ENCODE peak calls at places on chromosomes 16 and 17, in eight cellular contexts. One of them, this sample, is unnamed.

GRCh38 chr17:8859029-8859803 is 8.3 kb downstream of the PIK3R6 start:
- DNase-seq in suprapubic skin: peak; percentile 52
- DNase-seq in IMR-90: peak; percentile 8
- DNase-seq in RWPE1: no peak
- DNase-seq in upper lobe of left lung: peak; percentile 45
- DNase-seq in CD8-positive, alpha-beta memory T cell: no peak
- DNase-seq in CD4-positive, alpha-beta T cell: no peak
- DNase-seq in fibroblast of lung: no peak
- DNase-seq in this sample: no peak

GRCh38 chr17:66437466-66438026 is 135.1 kb downstream of the PRKCA start:
- DNase-seq in suprapubic skin: no peak
- DNase-seq in IMR-90: no peak
- DNase-seq in RWPE1: no peak
- DNase-seq in upper lobe of left lung: no peak
- DNase-seq in CD8-positive, alpha-beta memory T cell: no peak
- DNase-seq in CD4-positive, alpha-beta T cell: no peak
- DNase-seq in fibroblast of lung: peak; percentile 25
- DNase-seq in this sample: no peak

GRCh38 chr16:86449377-86450095 is 60.8 kb upstream of the FOXF1 start:
- DNase-seq in suprapubic skin: no peak
- DNase-seq in IMR-90: no peak
- DNase-seq in RWPE1: no peak
- DNase-seq in upper lobe of left lung: no peak
- DNase-seq in CD8-positive, alpha-beta memory T cell: no peak
- DNase-seq in CD4-positive, alpha-beta T cell: no peak
- DNase-seq in fibroblast of lung: no peak
- DNase-seq in this sample: no peak

GRCh38 chr17:78358538-78359215 is 1.2 kb downstream of the SOCS3 start:
- DNase-seq in suprapubic skin: no peak
- DNase-seq in IMR-90: peak; percentile 53
- DNase-seq in RWPE1: no peak
- DNase-seq in upper lobe of left lung: no peak
- DNase-seq in CD8-positive, alpha-beta memory T cell: no peak
- DNase-seq in CD4-positive, alpha-beta T cell: no peak
- DNase-seq in fibroblast of lung: peak; percentile 56
- DNase-seq in this sample: no peak

GRCh38 chr16:30874244-30874820 is 19.5 kb downstream of the BCL7C start:
- DNase-seq in suprapubic skin: no peak
- DNase-seq in IMR-90: no peak
- DNase-seq in RWPE1: no peak
- DNase-seq in upper lobe of left lung: no peak
- DNase-seq in CD8-positive, alpha-beta memory T cell: no peak
- DNase-seq in CD4-positive, alpha-beta T cell: no peak
- DNase-seq in fibroblast of lung: no peak
- DNase-seq in this sample: no peak

GRCh38 chr17:28001149-28001548 is 41.3 kb upstream of the NLK start:
- DNase-seq in suprapubic skin: no peak
- DNase-seq in IMR-90: no peak
- DNase-seq in RWPE1: no peak
- DNase-seq in upper lobe of left lung: no peak
- DNase-seq in CD8-positive, alpha-beta memory T cell: no peak
- DNase-seq in CD4-positive, alpha-beta T cell: no peak
- DNase-seq in fibroblast of lung: no peak
- DNase-seq in this sample: no peak

GRCh38 chr16:87620201-87620495 is 17.8 kb downstream of the JPH3 start:
- DNase-seq in suprapubic skin: no peak
- DNase-seq in IMR-90: no peak
- DNase-seq in RWPE1: no peak
- DNase-seq in upper lobe of left lung: no peak
- DNase-seq in CD8-positive, alpha-beta memory T cell: no peak
- DNase-seq in CD4-positive, alpha-beta T cell: no peak
- DNase-seq in fibroblast of lung: no peak
- DNase-seq in this sample: no peak

GRCh38 chr17:35866356-35866950 is 2.2 kb downstream of the HEATR9 start:
- DNase-seq in suprapubic skin: no peak
- DNase-seq in IMR-90: peak; percentile 16
- DNase-seq in RWPE1: no peak
- DNase-seq in upper lobe of left lung: no peak
- DNase-seq in CD8-positive, alpha-beta memory T cell: no peak
- DNase-seq in CD4-positive, alpha-beta T cell: no peak
- DNase-seq in fibroblast of lung: no peak
- DNase-seq in this sample: no peak

GRCh38 chr17:11901901-11902300 is 95.4 kb downstream of the ZNF18 start:
- DNase-seq in suprapubic skin: no peak
- DNase-seq in IMR-90: no peak
- DNase-seq in RWPE1: no peak
- DNase-seq in upper lobe of left lung: no peak
- DNase-seq in CD8-positive, alpha-beta memory T cell: no peak
- DNase-seq in CD4-positive, alpha-beta T cell: no peak
- DNase-seq in fibroblast of lung: no peak
- DNase-seq in this sample: no peak

DNA sequence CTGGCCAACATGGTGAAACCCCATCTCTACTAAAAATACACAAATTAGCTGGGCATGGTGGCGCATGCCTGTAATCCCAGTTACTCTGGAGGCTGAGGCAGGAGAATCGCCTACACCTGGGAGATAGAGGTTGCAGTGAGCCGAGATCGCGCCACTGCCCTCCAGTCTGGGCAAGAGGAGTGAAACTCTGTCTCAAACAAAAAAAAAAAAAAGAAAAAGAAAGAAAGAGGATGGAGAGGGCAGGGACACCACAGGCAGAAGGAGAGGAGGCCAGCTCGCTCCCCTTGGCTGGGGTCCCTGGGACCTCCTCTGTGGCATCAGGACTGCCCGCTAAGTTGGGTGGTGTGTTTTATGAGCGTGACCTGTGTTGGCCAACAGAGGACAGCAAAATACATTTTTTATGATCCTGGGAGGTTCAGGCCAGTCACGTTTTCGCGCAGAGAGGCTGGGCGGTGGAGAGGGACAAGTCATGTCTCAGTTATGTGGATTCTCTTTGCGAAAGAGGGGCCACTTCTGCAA is 229.6 kb downstream of the MRTFB start:
- DNase-seq in suprapubic skin: no peak
- DNase-seq in IMR-90: peak; percentile 85
- DNase-seq in RWPE1: peak; percentile 76
- DNase-seq in upper lobe of left lung: peak; percentile 78
- DNase-seq in CD8-positive, alpha-beta memory T cell: no peak
- DNase-seq in CD4-positive, alpha-beta T cell: no peak
- DNase-seq in fibroblast of lung: peak; percentile 88
- DNase-seq in this sample: no peak
- H3K27ac ChIP-seq in suprapubic skin: peak overlapping the region; percentile 86
- H3K27ac ChIP-seq in IMR-90: no peak overlapping the region
- H3K27ac ChIP-seq in RWPE1: peak overlapping the region; percentile 90
- H3K27ac ChIP-seq in upper lobe of left lung: peak overlapping the region; percentile 51
- H3K27ac ChIP-seq in CD8-positive, alpha-beta memory T cell: no peak overlapping the region
- H3K27ac ChIP-seq in CD4-positive, alpha-beta T cell: no peak overlapping the region
- H3K27ac ChIP-seq in fibroblast of lung: no peak overlapping the region
- H3K27ac ChIP-seq in this sample: no peak overlapping the region

GRCh38 chr16:68384293-68385255 is 63.7 kb downstream of the SMPD3 start:
- DNase-seq in suprapubic skin: no peak
- DNase-seq in IMR-90: no peak
- DNase-seq in RWPE1: no peak
- DNase-seq in upper lobe of left lung: no peak
- DNase-seq in CD8-positive, alpha-beta memory T cell: no peak
- DNase-seq in CD4-positive, alpha-beta T cell: no peak
- DNase-seq in fibroblast of lung: no peak
- DNase-seq in this sample: no peak

GRCh38 chr16:68387301-68387700 is 61.0 kb downstream of the SMPD3 start:
- DNase-seq in suprapubic skin: no peak
- DNase-seq in IMR-90: no peak
- DNase-seq in RWPE1: no peak
- DNase-seq in upper lobe of left lung: peak; percentile 49
- DNase-seq in CD8-positive, alpha-beta memory T cell: no peak
- DNase-seq in CD4-positive, alpha-beta T cell: no peak
- DNase-seq in fibroblast of lung: no peak
- DNase-seq in this sample: no peak

GRCh38 chr16:68388124-68388523 is 60.2 kb downstream of the SMPD3 start:
- DNase-seq in suprapubic skin: no peak
- DNase-seq in IMR-90: no peak
- DNase-seq in RWPE1: no peak
- DNase-seq in upper lobe of left lung: no peak
- DNase-seq in CD8-positive, alpha-beta memory T cell: no peak
- DNase-seq in CD4-positive, alpha-beta T cell: no peak
- DNase-seq in fibroblast of lung: no peak
- DNase-seq in this sample: no peak

GRCh38 chr16:68385371-68385770 is 62.9 kb downstream of the SMPD3 start:
- DNase-seq in suprapubic skin: no peak
- DNase-seq in IMR-90: no peak
- DNase-seq in RWPE1: no peak
- DNase-seq in upper lobe of left lung: no peak
- DNase-seq in CD8-positive, alpha-beta memory T cell: no peak
- DNase-seq in CD4-positive, alpha-beta T cell: no peak
- DNase-seq in fibroblast of lung: no peak
- DNase-seq in this sample: no peak

GRCh38 chr16:68386628-68387027 is 61.7 kb downstream of the SMPD3 start:
- DNase-seq in suprapubic skin: no peak
- DNase-seq in IMR-90: no peak
- DNase-seq in RWPE1: no peak
- DNase-seq in upper lobe of left lung: peak; percentile 77
- DNase-seq in CD8-positive, alpha-beta memory T cell: no peak
- DNase-seq in CD4-positive, alpha-beta T cell: no peak
- DNase-seq in fibroblast of lung: no peak
- DNase-seq in this sample: no peak
- H3K27ac ChIP-seq in suprapubic skin: no peak overlapping the region
- H3K27ac ChIP-seq in IMR-90: no peak overlapping the region
- H3K27ac ChIP-seq in RWPE1: no peak overlapping the region
- H3K27ac ChIP-seq in upper lobe of left lung: no peak overlapping the region
- H3K27ac ChIP-seq in CD8-positive, alpha-beta memory T cell: no peak overlapping the region
- H3K27ac ChIP-seq in CD4-positive, alpha-beta T cell: no peak overlapping the region
- H3K27ac ChIP-seq in fibroblast of lung: no peak overlapping the region
- H3K27ac ChIP-seq in this sample: no peak overlapping the region

GRCh38 chr17:31392002-31392855 is 754 bp downstream of the RAB11FIP4 start:
- DNase-seq in suprapubic skin: peak; percentile 49
- DNase-seq in IMR-90: no peak
- DNase-seq in RWPE1: no peak
- DNase-seq in upper lobe of left lung: peak; percentile 11
- DNase-seq in CD8-positive, alpha-beta memory T cell: no peak
- DNase-seq in CD4-positive, alpha-beta T cell: no peak
- DNase-seq in fibroblast of lung: no peak
- DNase-seq in this sample: no peak

GRCh38 chr17:31392856-31393748 is 1.6 kb downstream of the RAB11FIP4 start:
- DNase-seq in suprapubic skin: peak; percentile 68
- DNase-seq in IMR-90: no peak
- DNase-seq in RWPE1: no peak
- DNase-seq in upper lobe of left lung: peak; percentile 16
- DNase-seq in CD8-positive, alpha-beta memory T cell: no peak
- DNase-seq in CD4-positive, alpha-beta T cell: no peak
- DNase-seq in fibroblast of lung: no peak
- DNase-seq in this sample: no peak

GRCh38 chr17:31390748-31391495 is 553 bp upstream of the RAB11FIP4 start:
- DNase-seq in suprapubic skin: no peak
- DNase-seq in IMR-90: no peak
- DNase-seq in RWPE1: no peak
- DNase-seq in upper lobe of left lung: peak; percentile 17
- DNase-seq in CD8-positive, alpha-beta memory T cell: no peak
- DNase-seq in CD4-positive, alpha-beta T cell: no peak
- DNase-seq in fibroblast of lung: no peak
- DNase-seq in this sample: no peak

GRCh38 chr17:31390426-31390747 is 1.1 kb upstream of the RAB11FIP4 start:
- DNase-seq in suprapubic skin: no peak
- DNase-seq in IMR-90: no peak
- DNase-seq in RWPE1: no peak
- DNase-seq in upper lobe of left lung: no peak
- DNase-seq in CD8-positive, alpha-beta memory T cell: no peak
- DNase-seq in CD4-positive, alpha-beta T cell: no peak
- DNase-seq in fibroblast of lung: no peak
- DNase-seq in this sample: no peak

DNA sequence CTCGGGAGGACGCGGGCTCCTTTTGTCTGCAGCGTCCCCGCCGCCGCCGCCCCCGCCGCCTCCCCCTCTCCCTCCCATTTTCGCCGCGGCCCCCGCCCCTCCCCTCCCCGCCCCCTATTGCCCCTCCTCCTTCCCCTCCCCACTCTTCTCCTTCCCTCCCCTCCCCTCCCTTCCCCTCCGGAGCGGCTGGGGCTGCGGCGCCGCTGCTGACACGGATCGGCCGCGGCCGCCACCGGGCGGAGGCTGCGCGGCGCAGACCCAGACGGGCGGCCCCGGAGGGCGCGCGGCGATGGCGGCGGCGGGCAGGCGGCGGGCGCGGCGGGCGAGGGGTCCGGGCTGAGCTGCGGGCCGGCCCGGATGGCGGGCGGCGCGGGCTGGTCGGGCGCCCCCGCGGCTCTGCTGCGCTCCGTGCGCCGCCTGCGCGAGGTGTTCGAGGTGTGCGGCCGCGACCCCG is at the start of gene RAB11FIP4:
- DNase-seq in suprapubic skin: no peak
- DNase-seq in IMR-90: no peak
- DNase-seq in RWPE1: no peak
- DNase-seq in upper lobe of left lung: peak; percentile 16
- DNase-seq in CD8-positive, alpha-beta memory T cell: no peak
- DNase-seq in CD4-positive, alpha-beta T cell: no peak
- DNase-seq in fibroblast of lung: peak; percentile 23
- DNase-seq in this sample: no peak
- H3K27ac ChIP-seq in suprapubic skin: no peak within 1 kb of the TSS
- H3K27ac ChIP-seq in IMR-90: no peak within 1 kb of the TSS
- H3K27ac ChIP-seq in RWPE1: no peak within 1 kb of the TSS
- H3K27ac ChIP-seq in upper lobe of left lung: no peak within 1 kb of the TSS
- H3K27ac ChIP-seq in CD8-positive, alpha-beta memory T cell: no peak within 1 kb of the TSS
- H3K27ac ChIP-seq in CD4-positive, alpha-beta T cell: no peak within 1 kb of the TSS
- H3K27ac ChIP-seq in fibroblast of lung: no peak within 1 kb of the TSS
- H3K27ac ChIP-seq in this sample: no peak within 1 kb of the TSS

GRCh38 chr17:82608816-82609215 is 39.4 kb downstream of the WDR45B start:
- DNase-seq in suprapubic skin: no peak
- DNase-seq in IMR-90: no peak
- DNase-seq in RWPE1: no peak
- DNase-seq in upper lobe of left lung: no peak
- DNase-seq in CD8-positive, alpha-beta memory T cell: no peak
- DNase-seq in CD4-positive, alpha-beta T cell: no peak
- DNase-seq in fibroblast of lung: no peak
- DNase-seq in this sample: no peak

GRCh38 chr17:82609655-82610054 is 38.6 kb downstream of the WDR45B start:
- DNase-seq in suprapubic skin: no peak
- DNase-seq in IMR-90: no peak
- DNase-seq in RWPE1: no peak
- DNase-seq in upper lobe of left lung: no peak
- DNase-seq in CD8-positive, alpha-beta memory T cell: no peak
- DNase-seq in CD4-positive, alpha-beta T cell: no peak
- DNase-seq in fibroblast of lung: no peak
- DNase-seq in this sample: no peak

GRCh38 chr17:82614095-82614631 is 34.1 kb downstream of the WDR45B start:
- DNase-seq in suprapubic skin: no peak
- DNase-seq in IMR-90: no peak
- DNase-seq in RWPE1: no peak
- DNase-seq in upper lobe of left lung: no peak
- DNase-seq in CD8-positive, alpha-beta memory T cell: no peak
- DNase-seq in CD4-positive, alpha-beta T cell: no peak
- DNase-seq in fibroblast of lung: no peak
- DNase-seq in this sample: no peak

GRCh38 chr17:82613283-82614094 is 34.8 kb downstream of the WDR45B start:
- DNase-seq in suprapubic skin: no peak
- DNase-seq in IMR-90: no peak
- DNase-seq in RWPE1: no peak
- DNase-seq in upper lobe of left lung: peak; percentile 74
- DNase-seq in CD8-positive, alpha-beta memory T cell: no peak
- DNase-seq in CD4-positive, alpha-beta T cell: no peak
- DNase-seq in fibroblast of lung: no peak
- DNase-seq in this sample: no peak

GRCh38 chr17:82611140-82612058 is 36.8 kb downstream of the WDR45B start:
- DNase-seq in suprapubic skin: no peak
- DNase-seq in IMR-90: peak; percentile 60
- DNase-seq in RWPE1: no peak
- DNase-seq in upper lobe of left lung: no peak
- DNase-seq in CD8-positive, alpha-beta memory T cell: no peak
- DNase-seq in CD4-positive, alpha-beta T cell: no peak
- DNase-seq in fibroblast of lung: peak; percentile 57
- DNase-seq in this sample: no peak
- H3K27ac ChIP-seq in suprapubic skin: no peak overlapping the region
- H3K27ac ChIP-seq in IMR-90: peak overlapping the region; percentile 14
- H3K27ac ChIP-seq in RWPE1: peak overlapping the region; percentile 11
- H3K27ac ChIP-seq in upper lobe of left lung: no peak overlapping the region
- H3K27ac ChIP-seq in CD8-positive, alpha-beta memory T cell: no peak overlapping the region
- H3K27ac ChIP-seq in CD4-positive, alpha-beta T cell: no peak overlapping the region
- H3K27ac ChIP-seq in fibroblast of lung: no peak overlapping the region
- H3K27ac ChIP-seq in this sample: no peak overlapping the region